ENCODE peak calls at places on chromosomes 12 and 14, in seven cellular contexts. R is adrenal gland, T is cardiac muscle cell, D is right lobe of liver, G is gastrocnemius medialis, W is fibroblast of the aortic adventitia, F is mucosa of descending colon. A is an unnamed sample.

GRCh38 chr12:64895541-64895940 is 71.1 kb downstream of the TBC1D30 start:
- DNase-seq in D (no peak), F (no peak), T (no peak), W (peak; percentile 22), R (no peak), G (no peak), A (no peak)

GRCh38 chr12:58888131-58888783 is 32.0 kb downstream of the LRIG3 start:
- DNase-seq in R (peak; percentile 74), F (no peak), T (no peak), D (peak; percentile 87), W (peak; percentile 93), G (no peak), A (no peak)

GRCh38 chr14:69088523-69089445 is 64.1 kb downstream of the DCAF5 start:
- DNase-seq in W (peak; percentile 54), F (no peak), R (no peak), T (no peak), D (no peak), G (no peak), A (no peak)

GRCh38 chr12:79374543-79374942 is 316.2 kb downstream of the PAWR start:
- DNase-seq in R (no peak), D (no peak), W (no peak), T (no peak), G (no peak), F (no peak), A (no peak)

GRCh38 chr12:46386360-46386867 is 13.8 kb upstream of the SLC38A2 start:
- DNase-seq in F (no peak), R (no peak), D (no peak), G (no peak), T (no peak), W (peak; percentile 98), A (no peak)

GRCh38 chr14:95286649-95287048 is 33.1 kb downstream of the CLMN start:
- DNase-seq in D (no peak), G (no peak), R (peak; percentile 39), F (no peak), T (no peak), W (no peak), A (no peak)

GRCh38 chr12:60693019-60693626 is 1097.3 kb downstream of the SLC16A7 start:
- DNase-seq in F (no peak), G (no peak), R (no peak), W (no peak), T (no peak), D (no peak), A (no peak)

GRCh38 chr12:23659151-23659550 is 290.3 kb downstream of the SOX5 start:
- DNase-seq in W (no peak), T (no peak), D (no peak), G (no peak), R (no peak), F (no peak), A (no peak)

GRCh38 chr12:22530-23201 is 43.9 kb upstream of the IQSEC3 start:
- DNase-seq in T (no peak), F (no peak), G (no peak), R (peak; percentile 49), D (peak; percentile 48), W (no peak), A (no peak)

GRCh38 chr14:96139879-96140278 is 64.8 kb upstream of the BDKRB2 start:
- DNase-seq in G (no peak), W (no peak), T (no peak), D (no peak), F (no peak), R (no peak), A (no peak)

GRCh38 chr12:16788888-16789790 is 183.2 kb upstream of the LMO3 start:
- DNase-seq in D (no peak), W (no peak), R (no peak), G (no peak), F (no peak), T (peak; percentile 38), A (no peak)

GRCh38 chr12:26564391-26564790 is 268.6 kb downstream of the ITPR2 start:
- DNase-seq in R (no peak), G (no peak), T (no peak), F (no peak), D (no peak), W (no peak), A (no peak)

GRCh38 chr12:98719515-98720504 is 74.7 kb downstream of the APAF1 start:
- DNase-seq in D (no peak), R (no peak), T (no peak), W (no peak), F (no peak), G (no peak), A (no peak)

GRCh38 chr12:26046203-26046602 is 78.6 kb downstream of the BHLHE41 start:
- DNase-seq in F (no peak), D (no peak), T (no peak), W (no peak), R (no peak), G (no peak), A (no peak)

GRCh38 chr12:105270671-105271255 is 34.8 kb upstream of the APPL2 start:
- DNase-seq in W (no peak), F (no peak), D (no peak), R (no peak), G (no peak), T (peak; percentile 40), A (no peak)

GRCh38 chr14:85798852-85799251 is 268.9 kb downstream of the FLRT2 start:
- DNase-seq in D (no peak), W (no peak), F (no peak), G (no peak), R (no peak), T (no peak), A (no peak)

GRCh38 chr14:71651228-71651627 is 281.0 kb upstream of the RGS6 start:
- DNase-seq in W (peak; percentile 95), F (no peak), T (no peak), D (no peak), R (peak; percentile 71), G (no peak), A (no peak)

GRCh38 chr12:124397807-124398577 is 103.1 kb downstream of the RFLNA start:
- DNase-seq in D (no peak), G (peak; percentile 65), R (peak; percentile 80), W (peak; percentile 55), F (peak; percentile 76), T (no peak), A (no peak)
- TF ChIP-seq CTCF in D (no peak), G (no peak), R (no peak), W (no peak), F (no peak), T (no peak), A (no peak)

DNA sequence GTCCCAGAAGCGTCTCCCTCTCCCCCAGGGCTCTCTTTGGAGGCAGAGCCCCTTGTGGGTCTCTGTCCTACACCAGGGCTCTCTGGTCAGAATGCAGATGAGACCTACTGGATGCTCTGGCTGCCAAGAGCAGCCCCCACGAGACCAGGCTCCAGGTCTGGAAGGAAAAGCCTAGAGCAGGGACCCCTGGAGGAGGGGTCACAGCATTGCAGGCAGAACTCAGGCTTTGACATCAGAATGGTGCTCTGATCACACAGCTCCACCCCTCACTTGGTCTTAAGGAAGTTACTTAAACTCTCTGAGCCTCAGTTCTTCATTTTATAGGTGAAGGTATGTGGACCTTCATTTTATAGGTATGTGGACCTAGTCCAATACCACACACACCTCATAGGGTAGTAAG is 83.1 kb downstream of the ARL6IP4 start:
- DNase-seq in G (no peak), F (no peak), R (no peak), T (peak; percentile 45), D (no peak), W (no peak), A (peak; percentile 26)
- TF ChIP-seq CTCF in G (no peak), F (no peak), R (no peak), T (peak; percentile 45), D (no peak), W (peak; percentile 42), A (peak; percentile 64)

GRCh38 chr12:118355838-118356237 is 16.9 kb downstream of the TAOK3 start:
- DNase-seq in W (no peak), D (no peak), G (no peak), R (no peak), F (no peak), T (no peak), A (no peak)

GRCh38 chr12:118356809-118357326 is 15.8 kb downstream of the TAOK3 start:
- DNase-seq in R (no peak), W (peak; percentile 79), D (no peak), F (no peak), G (no peak), T (no peak), A (no peak)

GRCh38 chr12:118358607-118359540 is 13.8 kb downstream of the TAOK3 start:
- DNase-seq in F (no peak), D (no peak), W (no peak), G (no peak), R (no peak), T (no peak), A (no peak)

GRCh38 chr12:118358008-118358359 is 14.7 kb downstream of the TAOK3 start:
- DNase-seq in D (no peak), T (no peak), F (no peak), R (no peak), G (no peak), W (no peak), A (no peak)

DNA sequence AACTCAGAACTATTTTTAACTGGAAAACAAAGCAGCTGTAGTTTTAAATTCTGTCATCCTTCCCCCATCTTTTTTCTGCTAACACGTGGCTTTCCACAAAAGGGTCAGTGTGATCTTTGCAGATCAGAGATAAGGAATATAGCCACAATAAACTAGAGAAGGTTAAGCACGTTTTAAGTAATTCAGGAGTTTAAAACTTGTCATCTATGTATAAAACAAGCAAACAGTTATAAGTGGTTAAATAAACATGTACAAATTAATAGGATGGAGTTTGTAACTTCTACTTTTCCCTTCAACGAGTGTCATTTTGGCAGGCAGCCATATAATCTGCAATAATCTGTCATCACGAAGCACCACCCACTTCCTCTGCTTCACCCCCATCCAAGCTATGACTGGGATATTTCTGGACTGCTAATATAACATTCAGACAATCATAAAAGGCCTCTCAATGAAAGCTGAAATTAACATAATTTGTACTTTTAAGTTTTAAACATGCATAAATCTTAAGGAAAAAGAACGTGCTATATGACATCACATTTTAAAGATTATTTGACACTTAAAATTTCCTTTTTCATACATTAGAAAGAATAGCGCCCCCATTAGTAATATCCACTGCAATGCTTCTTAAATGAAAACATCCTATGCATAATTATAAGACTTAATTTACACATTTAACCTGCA is 15.2 kb downstream of the TAOK3 start:
- DNase-seq in T (no peak), W (peak; percentile 74), G (no peak), D (no peak), F (peak; percentile 78), R (peak; percentile 74), A (no peak)
- TF ChIP-seq CTCF in T (no peak), W (no peak), G (no peak), D (no peak), F (no peak), R (no peak), A (peak; percentile 57)

GRCh38 chr12:108127654-108128053 is 1.4 kb upstream of the WSCD2 start:
- DNase-seq in F (no peak), D (no peak), G (no peak), W (no peak), T (no peak), R (no peak), A (no peak)

GRCh38 chr12:108131035-108131434 is 1.9 kb downstream of the WSCD2 start:
- DNase-seq in T (no peak), G (no peak), R (no peak), F (no peak), D (no peak), W (no peak), A (no peak)

GRCh38 chr12:108126990-108127468 is 2.1 kb upstream of the WSCD2 start:
- DNase-seq in T (no peak), F (no peak), W (no peak), R (no peak), G (no peak), D (no peak), A (no peak)

GRCh38 chr12:108128221-108129016 is 669 bp upstream of the WSCD2 start:
- DNase-seq in T (no peak), W (no peak), G (no peak), F (no peak), R (no peak), D (no peak), A (no peak)

GRCh38 chr12:108129017-108129812 is at the start of gene WSCD2:
- DNase-seq in R (peak; percentile 57), T (peak; percentile 84), G (no peak), D (no peak), F (peak; percentile 17), W (no peak), A (no peak)
- TF ChIP-seq CTCF in R (no peak), T (peak; percentile 4), G (no peak), D (no peak), F (no peak), W (peak; percentile 7), A (peak; percentile 64)

A was measured in chondrocyte.